ENCODE peak calls at places on chromosomes 1 and 21, in eight cellular contexts. One of them, this sample, is unnamed.

GRCh38 chr1:165910764-165911421 is 83.5 kb downstream of the UCK2 start:
- DNase-seq in GM20000: no peak
- DNase-seq in GM12878: no peak
- DNase-seq in stimulated activated CD8-positive, alpha-beta memory T cell treated with anti-CD3 and anti-CD28 coated beads, Interleukin-2, amount 100 ng/mL, for 48 hours: no peak
- DNase-seq in Panc1: no peak
- DNase-seq in EH: no peak
- DNase-seq in effector memory CD8-positive, alpha-beta T cell: no peak
- DNase-seq in AG04450: no peak
- DNase-seq in this sample: no peak

GRCh38 chr1:116538527-116538926 is 32.3 kb downstream of the CD58 start:
- DNase-seq in effector memory CD8-positive, alpha-beta T cell: no peak
- DNase-seq in EH: peak
- DNase-seq in AG04450: no peak
- DNase-seq in Panc1: no peak
- DNase-seq in GM20000: peak
- DNase-seq in GM12878: no peak
- DNase-seq in stimulated activated CD8-positive, alpha-beta memory T cell treated with anti-CD3 and anti-CD28 coated beads, Interleukin-2, amount 100 ng/mL, for 48 hours: no peak
- DNase-seq in this sample: no peak

GRCh38 chr21:43854773-43855633 is 10.0 kb upstream of the AGPAT3 start:
- DNase-seq in Panc1: no peak
- DNase-seq in AG04450: no peak
- DNase-seq in stimulated activated CD8-positive, alpha-beta memory T cell treated with anti-CD3 and anti-CD28 coated beads, Interleukin-2, amount 100 ng/mL, for 48 hours: peak
- DNase-seq in GM12878: peak
- DNase-seq in GM20000: peak
- DNase-seq in effector memory CD8-positive, alpha-beta T cell: no peak
- DNase-seq in EH: no peak
- DNase-seq in this sample: no peak

GRCh38 chr1:27127419-27127818 is 27.5 kb downstream of the SLC9A1 start:
- DNase-seq in stimulated activated CD8-positive, alpha-beta memory T cell treated with anti-CD3 and anti-CD28 coated beads, Interleukin-2, amount 100 ng/mL, for 48 hours: no peak
- DNase-seq in Panc1: no peak
- DNase-seq in GM12878: no peak
- DNase-seq in GM20000: no peak
- DNase-seq in AG04450: no peak
- DNase-seq in effector memory CD8-positive, alpha-beta T cell: no peak
- DNase-seq in EH: no peak
- DNase-seq in this sample: no peak

GRCh38 chr21:45383111-45383614 is 21.8 kb upstream of the COL18A1 start:
- DNase-seq in AG04450: no peak
- DNase-seq in Panc1: no peak
- DNase-seq in effector memory CD8-positive, alpha-beta T cell: no peak
- DNase-seq in GM12878: no peak
- DNase-seq in EH: no peak
- DNase-seq in stimulated activated CD8-positive, alpha-beta memory T cell treated with anti-CD3 and anti-CD28 coated beads, Interleukin-2, amount 100 ng/mL, for 48 hours: no peak
- DNase-seq in GM20000: no peak
- DNase-seq in this sample: no peak

GRCh38 chr1:225366552-225366951 is 61.3 kb downstream of the LBR start:
- DNase-seq in GM12878: no peak
- DNase-seq in GM20000: no peak
- DNase-seq in EH: no peak
- DNase-seq in stimulated activated CD8-positive, alpha-beta memory T cell treated with anti-CD3 and anti-CD28 coated beads, Interleukin-2, amount 100 ng/mL, for 48 hours: no peak
- DNase-seq in Panc1: no peak
- DNase-seq in effector memory CD8-positive, alpha-beta T cell: no peak
- DNase-seq in AG04450: no peak
- DNase-seq in this sample: no peak

GRCh38 chr1:17289756-17290155 is 18.2 kb upstream of the PADI4 start:
- DNase-seq in stimulated activated CD8-positive, alpha-beta memory T cell treated with anti-CD3 and anti-CD28 coated beads, Interleukin-2, amount 100 ng/mL, for 48 hours: no peak
- DNase-seq in effector memory CD8-positive, alpha-beta T cell: no peak
- DNase-seq in AG04450: no peak
- DNase-seq in GM12878: no peak
- DNase-seq in GM20000: no peak
- DNase-seq in Panc1: no peak
- DNase-seq in EH: peak
- DNase-seq in this sample: no peak

GRCh38 chr21:21064353-21064752 is 66.1 kb downstream of the NCAM2 start:
- DNase-seq in stimulated activated CD8-positive, alpha-beta memory T cell treated with anti-CD3 and anti-CD28 coated beads, Interleukin-2, amount 100 ng/mL, for 48 hours: no peak
- DNase-seq in Panc1: no peak
- DNase-seq in GM12878: no peak
- DNase-seq in AG04450: no peak
- DNase-seq in EH: no peak
- DNase-seq in effector memory CD8-positive, alpha-beta T cell: no peak
- DNase-seq in GM20000: no peak
- DNase-seq in this sample: no peak

GRCh38 chr21:29640233-29640554 is 299.6 kb downstream of the GRIK1 start:
- DNase-seq in GM20000: peak
- DNase-seq in GM12878: peak
- DNase-seq in AG04450: no peak
- DNase-seq in Panc1: no peak
- DNase-seq in EH: no peak
- DNase-seq in stimulated activated CD8-positive, alpha-beta memory T cell treated with anti-CD3 and anti-CD28 coated beads, Interleukin-2, amount 100 ng/mL, for 48 hours: no peak
- DNase-seq in effector memory CD8-positive, alpha-beta T cell: no peak
- DNase-seq in this sample: no peak

GRCh38 chr1:35808376-35809155 is 750 bp downstream of the AGO4 start:
- DNase-seq in Panc1: no peak
- DNase-seq in stimulated activated CD8-positive, alpha-beta memory T cell treated with anti-CD3 and anti-CD28 coated beads, Interleukin-2, amount 100 ng/mL, for 48 hours: no peak
- DNase-seq in GM12878: no peak
- DNase-seq in AG04450: no peak
- DNase-seq in effector memory CD8-positive, alpha-beta T cell: peak
- DNase-seq in EH: peak
- DNase-seq in GM20000: peak
- DNase-seq in this sample: peak